ENCODE peak calls at places on chromosomes 2 and 18, in four cellular contexts. One of them, this sample, is unnamed.
A peak's percentile ranks its signal among the peaks of the same experiment; 100 is the strongest.

GRCh38 chr2:147641644-147642043 is 203.2 kb upstream of the ACVR2A start:
- DNase-seq in IMR-90: peak; percentile 17
- DNase-seq in H1: no peak
- DNase-seq in H9: no peak
- DNase-seq in this sample: no peak

GRCh38 chr2:175282300-175282699 is 100.8 kb upstream of the ATP5MC3 start:
- DNase-seq in IMR-90: peak; percentile 28
- DNase-seq in H1: no peak
- DNase-seq in H9: no peak
- DNase-seq in this sample: peak; percentile 46

GRCh38 chr2:216546646-216547403 is 48.2 kb downstream of the RPL37A start:
- DNase-seq in H1: no peak
- DNase-seq in IMR-90: peak; percentile 55
- DNase-seq in H9: no peak
- DNase-seq in this sample: no peak

GRCh38 chr2:7572460-7572859 is 655.2 kb downstream of the RNF144A start:
- DNase-seq in IMR-90: no peak
- DNase-seq in H9: no peak
- DNase-seq in H1: no peak
- DNase-seq in this sample: no peak

GRCh38 chr18:24019641-24020331 is 5.2 kb downstream of the TTC39C start:
- DNase-seq in H1: no peak
- DNase-seq in IMR-90: no peak
- DNase-seq in H9: no peak
- DNase-seq in this sample: no peak

GRCh38 chr18:582465-582864 is 2.3 kb downstream of the CETN1 start:
- DNase-seq in H9: no peak
- DNase-seq in IMR-90: no peak
- DNase-seq in H1: no peak
- DNase-seq in this sample: no peak

GRCh38 chr2:65098741-65099140 is 31.2 kb downstream of the RAB1A start:
- DNase-seq in IMR-90: no peak
- DNase-seq in H9: no peak
- DNase-seq in H1: no peak
- DNase-seq in this sample: peak; percentile 12

GRCh38 chr2:108612153-108612513 is 77.9 kb downstream of the LIMS1 start:
- DNase-seq in H1: no peak
- DNase-seq in IMR-90: peak; percentile 88
- DNase-seq in H9: no peak
- DNase-seq in this sample: peak; percentile 66

GRCh38 chr2:59932341-59932740 is 621.1 kb downstream of the BCL11A start:
- DNase-seq in H1: peak; percentile 10
- DNase-seq in IMR-90: no peak
- DNase-seq in H9: peak; percentile 52
- DNase-seq in this sample: no peak

GRCh38 chr2:239984431-239985194 is 40.5 kb downstream of the NDUFA10 start:
- DNase-seq in H9: no peak
- DNase-seq in H1: no peak
- DNase-seq in IMR-90: no peak
- DNase-seq in this sample: no peak

GRCh38 chr2:37627715-37628114 is 43.7 kb downstream of the CDC42EP3 start:
- DNase-seq in IMR-90: peak; percentile 65
- DNase-seq in H1: no peak
- DNase-seq in H9: no peak
- DNase-seq in this sample: no peak

GRCh38 chr2:198788676-198789075 is 669.1 kb downstream of the SATB2 start:
- DNase-seq in H1: peak; percentile 10
- DNase-seq in IMR-90: no peak
- DNase-seq in H9: peak; percentile 65
- DNase-seq in this sample: no peak

GRCh38 chr18:23826850-23827620 is 137.8 kb downstream of the LAMA3 start:
- DNase-seq in H9: no peak
- DNase-seq in H1: no peak
- DNase-seq in IMR-90: no peak
- DNase-seq in this sample: no peak

GRCh38 chr2:187054501-187055319 is 205.7 kb upstream of the ZSWIM2 start:
- DNase-seq in H1: no peak
- DNase-seq in H9: peak; percentile 44
- DNase-seq in IMR-90: no peak
- DNase-seq in this sample: no peak

GRCh38 chr2:239017491-239018098 is 169.7 kb downstream of the TWIST2 start:
- DNase-seq in H1: no peak
- DNase-seq in IMR-90: no peak
- DNase-seq in H9: no peak
- DNase-seq in this sample: no peak

GRCh38 chr2:69770193-69770702 is 28.3 kb downstream of the ANXA4 start:
- DNase-seq in H1: no peak
- DNase-seq in IMR-90: peak; percentile 88
- DNase-seq in H9: no peak
- DNase-seq in this sample: peak; percentile 85

GRCh38 chr2:222671259-222672067 is at the start of gene MOGAT1:
- DNase-seq in H1: peak; percentile 36
- DNase-seq in H9: peak; percentile 84
- DNase-seq in IMR-90: no peak
- DNase-seq in this sample: peak; percentile 14

GRCh38 chr2:208441951-208442350 is 35.4 kb downstream of the PTH2R start:
- DNase-seq in H9: no peak
- DNase-seq in IMR-90: no peak
- DNase-seq in H1: no peak
- DNase-seq in this sample: no peak

GRCh38 chr2:74632939-74633312 is 15.2 kb downstream of the M1AP start:
- DNase-seq in H9: no peak
- DNase-seq in H1: no peak
- DNase-seq in IMR-90: no peak
- DNase-seq in this sample: no peak

GRCh38 chr2:138071720-138072719 is 107.7 kb downstream of the HNMT start:
- DNase-seq in H1: no peak
- DNase-seq in H9: no peak
- DNase-seq in IMR-90: peak; percentile 43
- DNase-seq in this sample: peak; percentile 82

GRCh38 chr2:181586569-181587076 is 70.3 kb downstream of the CERKL start:
- DNase-seq in H1: no peak
- DNase-seq in H9: no peak
- DNase-seq in IMR-90: no peak
- DNase-seq in this sample: peak; percentile 2

GRCh38 chr18:52936931-52937330 is 596.9 kb downstream of the DCC start:
- DNase-seq in H1: no peak
- DNase-seq in IMR-90: no peak
- DNase-seq in H9: no peak
- DNase-seq in this sample: no peak

GRCh38 chr2:101223814-101224231 is 28.9 kb upstream of the CNOT11 start:
- DNase-seq in H9: no peak
- DNase-seq in IMR-90: no peak
- DNase-seq in H1: no peak
- DNase-seq in this sample: no peak

GRCh38 chr2:41152318-41152717 is 700.4 kb upstream of the SLC8A1 start:
- DNase-seq in H1: no peak
- DNase-seq in H9: no peak
- DNase-seq in IMR-90: no peak
- DNase-seq in this sample: no peak

GRCh38 chr2:192749606-192750200 is 555.0 kb upstream of the TMEFF2 start:
- DNase-seq in IMR-90: no peak
- DNase-seq in H1: no peak
- DNase-seq in H9: no peak
- DNase-seq in this sample: no peak

GRCh38 chr2:68320118-68320641 is 431 bp upstream of the CNRIP1 start:
- DNase-seq in IMR-90: no peak
- DNase-seq in H9: peak; percentile 66
- DNase-seq in H1: no peak
- DNase-seq in this sample: no peak

GRCh38 chr2:20156826-20157605 is 67.9 kb downstream of the SDC1 start:
- DNase-seq in IMR-90: no peak
- DNase-seq in H9: peak; percentile 9
- DNase-seq in H1: no peak
- DNase-seq in this sample: no peak

GRCh38 chr18:35713545-35713944 is 132.0 kb downstream of the GALNT1 start:
- DNase-seq in H1: no peak
- DNase-seq in IMR-90: peak; percentile 39
- DNase-seq in H9: no peak
- DNase-seq in this sample: peak; percentile 34

GRCh38 chr2:180145163-180145562 is 138.1 kb upstream of the CWC22 start:
- DNase-seq in H1: no peak
- DNase-seq in IMR-90: no peak
- DNase-seq in H9: no peak
- DNase-seq in this sample: no peak

GRCh38 chr2:147603434-147604225 is 241.2 kb upstream of the ACVR2A start:
- DNase-seq in IMR-90: no peak
- DNase-seq in H9: no peak
- DNase-seq in H1: no peak
- DNase-seq in this sample: no peak

GRCh38 chr2:109395487-109396337 is 218.1 kb downstream of the SEPTIN10 start:
- DNase-seq in IMR-90: no peak
- DNase-seq in H9: no peak
- DNase-seq in H1: no peak
- DNase-seq in this sample: no peak

GRCh38 chr2:241652722-241653121 is 15.2 kb downstream of the ATG4B start:
- DNase-seq in IMR-90: no peak
- DNase-seq in H1: no peak
- DNase-seq in H9: no peak
- DNase-seq in this sample: no peak

GRCh38 chr2:180443896-180444295 is 436.8 kb upstream of the CWC22 start:
- DNase-seq in H9: no peak
- DNase-seq in IMR-90: no peak
- DNase-seq in H1: no peak
- DNase-seq in this sample: no peak

GRCh38 chr18:74897971-74898657 is 300.4 kb downstream of the ZNF407 start:
- DNase-seq in H1: no peak
- DNase-seq in H9: no peak
- DNase-seq in IMR-90: peak; percentile 85
- DNase-seq in this sample: peak; percentile 40

GRCh38 chr2:10368491-10369231 is 66.0 kb downstream of the HPCAL1 start:
- DNase-seq in H9: no peak
- DNase-seq in IMR-90: no peak
- DNase-seq in H1: no peak
- DNase-seq in this sample: no peak

GRCh38 chr2:10435427-10436204 is 12.5 kb downstream of the ODC1 start:
- DNase-seq in H9: no peak
- DNase-seq in IMR-90: no peak
- DNase-seq in H1: no peak
- DNase-seq in this sample: no peak

GRCh38 chr2:48454504-48454903 is 75.5 kb upstream of the STON1 start:
- DNase-seq in H1: no peak
- DNase-seq in H9: no peak
- DNase-seq in IMR-90: peak; percentile 19
- DNase-seq in this sample: peak; percentile 28

GRCh38 chr2:234261736-234262135 is 211.2 kb downstream of the SPP2 start:
- DNase-seq in IMR-90: no peak
- DNase-seq in H9: no peak
- DNase-seq in H1: no peak
- DNase-seq in this sample: no peak

GRCh38 chr2:3283206-3283605 is 94.4 kb downstream of the EIPR1 start:
- DNase-seq in H9: peak; percentile 21
- DNase-seq in H1: no peak
- DNase-seq in IMR-90: no peak
- DNase-seq in this sample: no peak
- H2BK15ac ChIP-seq in H9: no peak overlapping the region
- H2BK15ac ChIP-seq in H1: no peak overlapping the region
- H2BK15ac ChIP-seq in IMR-90: no peak overlapping the region
- H2BK15ac ChIP-seq in this sample: no peak overlapping the region

DNA sequence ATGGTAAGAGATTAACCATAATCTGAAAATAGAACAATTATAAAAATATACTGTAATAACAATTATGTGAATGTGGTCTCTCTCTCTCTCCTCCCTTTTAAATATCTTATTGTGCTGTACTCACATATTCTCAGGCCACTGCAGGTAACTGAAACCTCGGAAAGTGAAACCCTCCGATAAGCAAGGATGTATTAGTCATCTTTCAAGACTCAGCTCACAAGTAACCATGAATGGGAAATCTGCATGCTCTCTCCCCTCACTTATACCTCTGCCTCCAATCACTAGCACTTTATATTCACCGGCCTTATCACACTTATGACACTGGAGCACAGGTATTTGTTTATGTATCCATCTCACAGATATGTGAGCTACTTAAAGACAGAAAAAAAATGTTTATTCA is 139.7 kb downstream of the LRP2 start:
- DNase-seq in IMR-90: no peak
- DNase-seq in H9: no peak
- DNase-seq in H1: no peak
- DNase-seq in this sample: no peak
- H3K4me2 ChIP-seq in IMR-90: no peak overlapping the region
- H3K4me2 ChIP-seq in H9: no peak overlapping the region
- H3K4me2 ChIP-seq in H1: no peak overlapping the region
- H3K4me2 ChIP-seq in this sample: no peak overlapping the region

DNA sequence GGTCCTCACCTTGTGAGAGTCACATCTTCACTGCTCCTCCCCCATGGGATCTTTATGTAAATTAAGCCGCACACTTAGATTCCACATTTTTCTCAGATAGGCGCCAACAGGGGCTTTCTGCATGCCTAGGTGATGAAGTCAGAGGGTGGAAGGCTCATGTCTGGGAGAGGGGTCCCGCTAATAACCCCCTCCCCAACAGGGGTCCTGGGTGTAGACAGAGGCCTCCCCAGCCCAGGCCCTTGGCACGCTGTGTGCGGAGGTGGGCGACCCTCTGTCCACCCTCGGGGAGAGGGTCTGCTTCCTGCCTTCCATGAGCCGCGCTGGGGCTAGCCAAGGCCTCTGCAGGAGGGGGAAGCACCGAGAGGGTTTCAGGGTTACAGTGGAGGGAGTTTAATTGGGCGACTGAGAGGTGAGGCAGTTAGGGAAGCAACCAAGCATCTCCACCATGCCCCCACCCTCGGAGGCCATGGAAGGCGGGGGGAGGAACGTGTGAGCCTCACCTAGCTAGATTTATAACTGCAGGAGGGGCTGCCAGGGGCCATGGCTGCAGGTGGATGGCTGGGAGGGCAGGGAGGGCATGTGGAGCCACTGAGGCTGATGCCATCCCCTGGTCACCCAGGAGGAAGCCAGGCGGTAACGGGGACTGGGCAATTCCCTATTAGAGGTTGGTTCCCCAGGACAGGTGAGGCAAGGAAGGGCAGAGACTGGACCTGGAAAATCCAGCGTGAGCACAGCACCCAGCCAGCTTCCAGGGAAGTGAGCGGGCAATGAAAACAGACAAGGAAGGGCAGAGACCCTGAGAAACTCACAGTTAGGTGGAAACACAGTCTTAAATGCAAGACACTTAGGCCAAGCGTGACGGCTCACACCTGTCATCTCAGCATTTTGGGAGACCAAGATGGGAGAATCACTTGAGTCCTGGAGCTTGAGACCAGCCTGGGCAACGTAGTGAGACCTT is 7.7 kb upstream of the PXDN start:
- DNase-seq in H1: no peak
- DNase-seq in H9: no peak
- DNase-seq in IMR-90: no peak
- DNase-seq in this sample: no peak
- H2BK15ac ChIP-seq in H1: peak overlapping the region; percentile 34
- H2BK15ac ChIP-seq in H9: no peak overlapping the region
- H2BK15ac ChIP-seq in IMR-90: peak overlapping the region; percentile 62
- H2BK15ac ChIP-seq in this sample: no peak overlapping the region

DNA sequence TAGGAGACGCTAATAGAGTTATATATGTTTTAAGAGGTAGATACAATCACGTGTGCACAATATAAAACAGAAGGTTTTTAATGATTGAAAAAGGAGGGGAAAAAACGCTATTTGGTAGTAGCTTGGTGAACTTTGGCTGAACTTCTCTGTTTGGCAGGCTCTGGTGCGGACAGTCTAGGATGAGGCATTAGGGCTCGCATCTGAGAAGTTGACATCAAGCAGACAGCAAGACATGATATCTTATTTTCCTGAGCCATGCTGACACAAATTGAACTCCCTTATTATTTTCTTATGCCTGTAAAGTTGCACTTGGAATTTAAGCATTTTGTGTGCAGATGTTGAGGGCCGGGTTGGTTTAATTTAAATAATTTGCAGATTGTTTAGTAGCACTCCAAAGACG is 176.6 kb downstream of the EN1 start:
- DNase-seq in IMR-90: peak; percentile 44
- DNase-seq in H1: no peak
- DNase-seq in H9: no peak
- DNase-seq in this sample: no peak
- H3K4me2 ChIP-seq in IMR-90: no peak overlapping the region
- H3K4me2 ChIP-seq in H1: no peak overlapping the region
- H3K4me2 ChIP-seq in H9: no peak overlapping the region
- H3K4me2 ChIP-seq in this sample: no peak overlapping the region

This sample was measured in mesenchymal stem cell.